ENCODE peak calls at places on chromosomes 3 and 15, in ten cellular contexts. Q is PC-9, U is epithelial cell of proximal tubule, A is AG10803, O is progenitor cell of endocrine pancreas, T is heart right ventricle, L is lower leg skin, M is H1, Y is cardiac muscle cell, W is PC-3. N is an unnamed sample.

GRCh38 chr3:359672-360071 is 163.1 kb downstream of the CHL1 start:
- DNase-seq in Q (no peak), U (peak; percentile 72), A (no peak), O (no peak), T (no peak), L (no peak), M (no peak), Y (no peak), W (no peak), N (no peak)

GRCh38 chr3:122219242-122219872 is 35.9 kb downstream of the CASR start:
- DNase-seq in Q (no peak), U (no peak), A (no peak), O (no peak), T (no peak), L (no peak), M (no peak), Y (no peak), W (no peak), N (no peak)

GRCh38 chr15:28919201-28919627 is 33.4 kb downstream of the APBA2 start:
- DNase-seq in Q (no peak), U (no peak), A (no peak), O (no peak), T (no peak), L (no peak), M (no peak), Y (no peak), W (peak; percentile 43), N (no peak)

GRCh38 chr3:160486459-160486869 is 36.9 kb upstream of the TRIM59 start:
- DNase-seq in Q (no peak), U (no peak), A (peak; percentile 71), O (no peak), T (no peak), L (no peak), M (no peak), Y (peak; percentile 73), W (peak; percentile 71), N (peak; percentile 53)

GRCh38 chr15:64164436-64164835 is 1.6 kb upstream of the PPIB start:
- DNase-seq in Q (no peak), U (no peak), A (no peak), O (no peak), T (no peak), L (no peak), M (no peak), Y (no peak), W (no peak), N (no peak)

GRCh38 chr15:58002338-58003126 is 63.0 kb downstream of the ALDH1A2 start:
- DNase-seq in Q (no peak), U (no peak), A (no peak), O (no peak), T (no peak), L (no peak), M (no peak), Y (no peak), W (peak; percentile 32), N (no peak)

GRCh38 chr3:187112934-187113793 is 26.1 kb downstream of the RPL39L start:
- DNase-seq in Q (no peak), U (no peak), A (peak; percentile 43), O (no peak), T (no peak), L (no peak), M (no peak), Y (peak; percentile 58), W (peak; percentile 66), N (peak; percentile 63)

GRCh38 chr3:141894524-141895176 is 18.2 kb downstream of the ATP1B3 start:
- DNase-seq in Q (no peak), U (peak; percentile 46), A (peak; percentile 89), O (no peak), T (no peak), L (no peak), M (no peak), Y (peak; percentile 91), W (peak; percentile 72), N (peak; percentile 84)

GRCh38 chr3:9825461-9826040 is 15.5 kb downstream of the TTLL3 start:
- DNase-seq in Q (no peak), U (no peak), A (no peak), O (no peak), T (no peak), L (no peak), M (no peak), Y (no peak), W (no peak), N (no peak)

GRCh38 chr3:9828801-9829755 is 14.7 kb downstream of the RPUSD3 start:
- DNase-seq in Q (no peak), U (no peak), A (no peak), O (no peak), T (no peak), L (no peak), M (no peak), Y (no peak), W (no peak), N (no peak)

GRCh38 chr3:9831253-9831652 is 12.6 kb downstream of the RPUSD3 start:
- DNase-seq in Q (no peak), U (no peak), A (no peak), O (no peak), T (no peak), L (no peak), M (no peak), Y (no peak), W (no peak), N (no peak)

DNA sequence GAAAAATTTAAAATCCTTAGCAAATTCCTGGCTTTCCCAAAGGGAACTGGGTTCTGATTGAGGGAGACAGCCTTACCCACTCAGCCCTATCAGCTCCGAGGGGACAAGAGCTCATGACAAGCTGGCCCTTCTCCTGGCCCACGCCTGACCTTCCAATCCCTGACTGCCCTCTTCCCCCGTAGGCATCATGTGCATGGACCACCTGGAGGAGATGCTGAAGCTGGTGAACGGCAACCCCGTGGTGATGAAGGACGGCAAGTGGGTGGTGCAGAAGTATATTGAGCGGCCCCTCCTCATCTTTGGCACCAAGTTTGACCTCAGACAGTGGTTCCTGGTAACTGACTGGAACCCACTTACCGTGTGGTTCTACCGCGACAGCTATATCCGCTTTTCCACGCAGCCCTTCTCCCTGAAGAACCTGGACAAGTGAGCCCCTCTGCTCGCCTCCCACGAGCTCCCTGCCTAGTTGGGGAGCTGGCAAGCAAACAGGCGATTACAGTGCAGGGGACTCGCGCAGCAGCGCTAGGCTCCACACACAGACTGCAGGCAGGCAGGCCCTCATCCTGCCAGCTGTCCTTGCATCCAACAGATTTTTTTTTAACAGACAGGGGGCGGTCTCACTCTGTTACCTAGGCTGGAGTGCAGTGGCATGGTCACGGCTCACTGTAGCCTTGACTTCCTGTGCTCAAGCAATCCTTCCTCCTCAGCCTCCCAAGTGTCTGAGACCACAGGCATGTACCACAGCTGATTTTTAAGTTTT is 16.8 kb downstream of the RPUSD3 start:
- DNase-seq in Q (no peak), U (no peak), A (no peak), O (no peak), T (no peak), L (no peak), M (peak; percentile 74), Y (peak; percentile 32), W (peak; percentile 63), N (peak; percentile 41)
- TF ChIP-seq CTCF in Q (peak; percentile 56), U (peak; percentile 41), A (peak; percentile 29), O (peak; percentile 32), T (peak; percentile 10), L (no peak), M (peak; percentile 72), Y (no peak), W (peak; percentile 59), N (peak; percentile 34)

DNA sequence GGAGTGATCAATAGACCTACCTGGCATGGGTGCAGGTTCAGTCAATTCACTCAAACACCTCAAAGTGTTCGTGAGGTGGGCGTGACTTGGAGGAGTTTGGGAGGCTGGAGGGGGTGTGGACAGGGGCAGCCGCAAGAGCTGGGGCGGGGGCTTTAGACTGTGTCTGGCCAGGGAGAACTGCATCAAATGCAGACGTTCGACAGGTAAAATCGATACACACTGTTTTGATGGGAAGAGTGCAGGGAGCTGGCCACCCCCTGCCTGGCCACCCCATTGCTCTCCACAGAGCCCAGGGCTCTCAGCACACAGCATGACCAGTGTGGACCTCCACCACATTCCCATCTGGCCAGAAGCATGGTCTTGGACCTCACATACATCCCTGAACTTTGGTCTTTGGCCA is 412.1 kb downstream of the OCA2 start:
- DNase-seq in Q (no peak), U (no peak), A (no peak), O (no peak), T (no peak), L (no peak), M (no peak), Y (no peak), W (no peak), N (no peak)
- TF ChIP-seq CTCF in Q (no peak), U (no peak), A (no peak), O (no peak), T (no peak), L (no peak), M (no peak), Y (no peak), W (no peak), N (no peak)

GRCh38 chr15:61857169-61857829 is 202.9 kb downstream of the VPS13C start:
- DNase-seq in Q (no peak), U (no peak), A (no peak), O (no peak), T (no peak), L (no peak), M (no peak), Y (peak; percentile 42), W (no peak), N (no peak)

GRCh38 chr15:61861962-61862361 is 198.3 kb downstream of the VPS13C start:
- DNase-seq in Q (no peak), U (no peak), A (no peak), O (no peak), T (no peak), L (no peak), M (no peak), Y (no peak), W (no peak), N (no peak)

GRCh38 chr15:61853195-61853594 is 207.1 kb downstream of the VPS13C start:
- DNase-seq in Q (no peak), U (no peak), A (no peak), O (no peak), T (no peak), L (no peak), M (no peak), Y (no peak), W (no peak), N (no peak)

DNA sequence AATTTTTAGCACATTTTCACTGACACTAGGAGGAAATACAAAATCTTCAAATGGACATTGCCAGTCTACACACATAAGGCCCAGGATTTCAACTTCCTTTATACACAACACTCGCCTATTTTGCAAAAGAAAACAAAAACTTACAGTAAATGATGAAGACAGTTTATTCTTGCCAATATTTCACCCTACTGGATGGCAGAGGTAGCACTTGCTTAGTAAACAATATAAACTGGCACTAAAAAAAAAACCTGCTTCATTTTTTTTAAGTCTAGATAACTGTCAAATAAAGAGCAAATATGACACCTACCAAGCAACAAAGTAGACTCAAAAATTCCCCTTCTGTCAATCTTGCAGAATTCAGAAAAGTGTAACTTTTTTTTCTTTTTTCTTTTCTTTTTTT is 204.0 kb downstream of the VPS13C start:
- DNase-seq in Q (no peak), U (no peak), A (no peak), O (no peak), T (no peak), L (no peak), M (no peak), Y (no peak), W (no peak), N (no peak)
- TF ChIP-seq CTCF in Q (no peak), U (peak; percentile 9), A (peak; percentile 10), O (peak; percentile 12), T (no peak), L (no peak), M (no peak), Y (peak; percentile 3), W (no peak), N (no peak)

DNA sequence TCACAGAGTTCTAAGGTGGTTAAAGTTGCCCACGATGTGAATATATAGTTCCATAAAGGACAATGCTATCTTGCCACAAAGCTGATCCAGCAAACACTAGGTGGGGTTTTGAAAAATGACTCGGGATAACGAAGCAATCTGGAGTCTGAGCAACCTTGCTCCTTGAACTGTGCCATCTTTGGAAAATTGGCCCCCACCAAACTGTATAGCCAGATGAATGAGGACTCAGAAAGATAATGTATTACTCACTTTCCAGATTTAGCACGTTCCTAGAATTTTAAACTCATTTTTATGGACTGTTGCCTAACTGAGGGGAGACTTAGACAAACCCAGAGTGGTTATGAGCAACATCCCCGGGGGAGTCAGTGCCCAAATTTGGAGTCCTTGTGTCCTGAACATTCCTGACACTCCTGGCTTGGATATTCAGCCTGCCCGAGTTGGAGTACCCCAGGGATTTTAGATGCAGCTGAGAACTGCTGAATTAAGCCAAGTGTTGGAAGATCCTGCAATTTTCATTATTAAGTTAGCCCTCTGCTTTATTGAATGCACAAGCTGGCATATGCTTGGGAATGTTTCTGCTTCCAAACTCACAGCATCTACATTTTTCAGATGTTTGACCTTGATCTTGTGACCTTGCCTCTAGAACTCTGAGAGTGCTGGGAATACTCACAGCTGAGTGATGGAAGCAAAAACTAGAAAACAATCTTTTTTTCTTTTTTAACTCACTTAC is 8.8 kb upstream of the MAGI1 start:
- DNase-seq in Q (no peak), U (no peak), A (peak; percentile 99), O (no peak), T (peak; percentile 23), L (no peak), M (no peak), Y (peak; percentile 92), W (no peak), N (peak; percentile 34)
- TF ChIP-seq CTCF in Q (no peak), U (no peak), A (peak; percentile 34), O (no peak), T (peak; percentile 9), L (no peak), M (no peak), Y (peak; percentile 15), W (no peak), N (no peak)